ENCODE peak calls at places on chromosomes 5 and 9, in seven cellular contexts. A is stimulated activated CD4-positive, alpha-beta T cell treated with anti-CD3 and anti-CD28 coated beads, Interleukin-2, amount 100 ng/mL, for 24 hours; M is GM03348; S is activated naive CD8-positive, alpha-beta T cell treated with anti-CD3 and anti-CD28 coated beads, Interleukin-2, amount 50 U/mL, for 24 hours; G is RCC 7860; X is stimulated activated effector memory CD8-positive, alpha-beta T cell treated with anti-CD3 and anti-CD28 coated beads, Interleukin-12 subunit alpha, Interleukin-12 subunit beta, amount 100 ng/mL, for 72 hours; P is ELR. K is an unnamed sample.

GRCh38 chr5:141866111-141866510 is 12.1 kb downstream of the PCDH1 start:
- DNase-seq in A (no peak), M (no peak), P (no peak), S (no peak), X (no peak), G (no peak), K (no peak)

GRCh38 chr9:10265102-10265708 is 347.6 kb downstream of the PTPRD start:
- DNase-seq in A (no peak), X (no peak), M (peak), G (peak), P (no peak), S (no peak), K (no peak)

GRCh38 chr5:172891716-172892421 is 57.8 kb downstream of the ERGIC1 start:
- DNase-seq in X (no peak), M (no peak), A (no peak), P (no peak), S (no peak), G (peak), K (no peak)

GRCh38 chr9:78167356-78167755 is 68.5 kb upstream of the CEP78 start:
- DNase-seq in A (no peak), M (no peak), X (no peak), G (no peak), S (no peak), P (no peak), K (no peak)

GRCh38 chr5:134873494-134873893 is 677 bp upstream of the TXNDC15 start:
- DNase-seq in A (peak), M (no peak), X (no peak), G (no peak), S (peak), P (no peak), K (no peak)

GRCh38 chr5:107997338-107997979 is 326.7 kb upstream of the EFNA5 start:
- DNase-seq in X (no peak), P (peak), G (no peak), S (no peak), A (no peak), M (peak), K (no peak)

GRCh38 chr5:2751592-2752021 is at the start of gene IRX2:
- DNase-seq in P (peak), A (no peak), M (peak), X (peak), S (no peak), G (no peak), K (no peak)

GRCh38 chr9:74570879-74571512 is 73.9 kb downstream of the RORB start:
- DNase-seq in A (no peak), P (peak), X (no peak), G (peak), S (no peak), M (peak), K (no peak)

GRCh38 chr5:173849908-173850307 is 38.2 kb upstream of the CPEB4 start:
- DNase-seq in M (no peak), X (no peak), S (no peak), G (no peak), A (no peak), P (no peak), K (no peak)

GRCh38 chr9:34121996-34122395 is 4.5 kb downstream of the DCAF12 start:
- DNase-seq in S (no peak), G (no peak), A (no peak), X (no peak), P (no peak), M (no peak), K (no peak)

GRCh38 chr9:135905380-135906282 is 1.7 kb downstream of the CAMSAP1 start:
- DNase-seq in G (peak), P (peak), S (peak), X (no peak), M (no peak), A (peak), K (peak)

GRCh38 chr5:72121753-72122445 is 14.6 kb downstream of the MAP1B start:
- DNase-seq in G (no peak), P (no peak), X (no peak), S (no peak), A (no peak), M (no peak), K (no peak)

K was measured in activated CD8-positive, alpha-beta memory T cell treated with anti-CD3 and anti-CD28 coated beads, Interleukin-2, amount 50 U/mL, for 48 hours.